ENCODE peak calls at places on chromosome 2, in ten cellular contexts. X, Y, P, W, B, H, L, G, K and Z are unnamed samples.

GRCh38 chr2:22970991-22971390 is 414.0 kb upstream of the KLHL29 start:
- DNase-seq in B (no peak), X (no peak), H (no peak), W (no peak), K (no peak), G (no peak), Y (no peak), L (no peak), P (no peak), Z (no peak)

GRCh38 chr2:38218583-38218982 is 142.6 kb upstream of the CYP1B1 start:
- DNase-seq in G (no peak), L (peak), X (no peak), H (peak), B (no peak), Y (no peak), W (no peak), P (no peak), K (no peak), Z (no peak)

GRCh38 chr2:231000211-231000904 is 4.4 kb downstream of the SPATA3 start:
- DNase-seq in X (no peak), Y (no peak), P (no peak), W (no peak), B (no peak), H (no peak), G (peak), L (no peak), K (no peak), Z (no peak)

GRCh38 chr2:241636182-241636982 is 576 bp downstream of the THAP4 start:
- DNase-seq in B (peak), X (no peak), W (peak), Y (no peak), H (peak), G (peak), K (peak), P (no peak), L (peak), Z (no peak)

GRCh38 chr2:64277101-64277849 is 133.1 kb upstream of the PELI1 start:
- DNase-seq in P (no peak), W (peak), Y (no peak), X (no peak), B (no peak), H (no peak), G (no peak), K (peak), L (no peak), Z (no peak)

GRCh38 chr2:231181848-231182247 is 16.6 kb upstream of the ARMC9 start:
- DNase-seq in Y (no peak), X (no peak), W (peak), P (no peak), L (peak), K (peak), G (peak), H (peak), B (peak), Z (no peak)

GRCh38 chr2:26764078-26764887 is at the start of gene SLC35F6:
- DNase-seq in Y (peak), G (peak), X (no peak), K (peak), W (peak), H (peak), L (peak), B (peak), P (peak), Z (no peak)

GRCh38 chr2:37188570-37188969 is at the start of gene SULT6B1:
- DNase-seq in L (no peak), G (no peak), Y (no peak), K (no peak), W (no peak), B (no peak), H (no peak), X (no peak), P (no peak), Z (no peak)

GRCh38 chr2:146131785-146132184 is 1611.9 kb upstream of the ZEB2 start:
- DNase-seq in X (no peak), Y (no peak), K (peak), G (no peak), H (no peak), L (no peak), B (no peak), W (no peak), P (no peak), Z (no peak)

GRCh38 chr2:17620280-17620679 is 79.8 kb downstream of the VSNL1 start:
- DNase-seq in H (no peak), P (peak), K (peak), Y (no peak), W (peak), G (no peak), L (no peak), B (no peak), X (no peak), Z (no peak)

GRCh38 chr2:202299712-202300111 is 34.1 kb downstream of the NOP58 start:
- DNase-seq in Y (no peak), G (no peak), H (no peak), K (no peak), X (no peak), P (no peak), L (no peak), W (no peak), B (no peak), Z (no peak)

GRCh38 chr2:43331428-43331827 is 105.0 kb upstream of the ZFP36L2 start:
- DNase-seq in G (no peak), H (peak), X (no peak), W (no peak), L (peak), B (no peak), P (no peak), K (peak), Y (no peak), Z (no peak)

GRCh38 chr2:43605079-43605655 is 9.3 kb upstream of the THADA start:
- DNase-seq in W (peak), P (peak), K (peak), B (no peak), X (peak), L (peak), G (no peak), H (peak), Y (no peak), Z (no peak)

GRCh38 chr2:84646514-84646913 is 130.2 kb downstream of the DNAH6 start:
- DNase-seq in L (no peak), H (no peak), G (no peak), P (no peak), W (no peak), Y (no peak), B (no peak), K (peak), X (no peak), Z (no peak)

GRCh38 chr2:105634198-105634597 is 110.5 kb upstream of the NCK2 start:
- DNase-seq in X (no peak), K (peak), L (no peak), Y (no peak), P (no peak), W (no peak), G (no peak), H (no peak), B (no peak), Z (no peak)

GRCh38 chr2:178237488-178238143 is 43.3 kb downstream of the OSBPL6 start:
- DNase-seq in L (no peak), X (no peak), W (peak), K (no peak), G (no peak), B (no peak), P (no peak), Y (no peak), H (no peak), Z (no peak)

GRCh38 chr2:34110392-34110791 is 511.3 kb upstream of the FAM98A start:
- DNase-seq in G (no peak), K (no peak), L (no peak), P (no peak), Y (no peak), H (no peak), X (no peak), B (no peak), W (no peak), Z (no peak)

GRCh38 chr2:164620873-164621760 is at the start of gene GRB14:
- DNase-seq in L (no peak), P (no peak), K (peak), Y (no peak), W (peak), X (peak), B (peak), H (peak), G (peak), Z (peak)

GRCh38 chr2:101736233-101736632 is 38.7 kb downstream of the MAP4K4 start:
- DNase-seq in W (no peak), K (no peak), B (no peak), L (no peak), P (no peak), G (no peak), Y (no peak), X (no peak), H (no peak), Z (no peak)

DNA sequence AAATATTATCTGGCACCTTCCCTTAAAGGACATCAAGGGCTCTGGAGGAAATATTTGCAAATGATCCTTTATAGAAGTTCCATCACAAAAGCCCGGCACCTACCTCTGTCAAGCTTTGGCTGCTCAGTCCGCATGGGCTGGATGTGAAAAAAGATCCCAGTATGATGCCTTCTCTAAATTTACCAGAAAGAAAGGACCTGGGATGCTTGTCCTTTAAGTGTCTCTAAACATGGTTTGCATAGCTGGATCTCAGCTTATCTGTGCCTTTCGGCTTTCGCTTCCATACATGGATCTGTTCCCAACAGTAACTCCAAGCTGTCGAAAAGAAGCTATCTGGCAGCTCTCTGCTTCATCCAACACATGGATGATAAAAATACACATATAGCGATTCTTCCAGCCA is 60.4 kb upstream of the SLC8A1 start:
- DNase-seq in W (no peak), B (peak), Y (no peak), K (peak), P (no peak), H (no peak), X (no peak), G (no peak), L (peak), Z (no peak)
- H3K4me3 ChIP-seq in W (no peak), B (peak), Y (no peak), K (peak), P (no peak), H (no peak), X (no peak), G (peak), L (peak), Z (no peak)

DNA sequence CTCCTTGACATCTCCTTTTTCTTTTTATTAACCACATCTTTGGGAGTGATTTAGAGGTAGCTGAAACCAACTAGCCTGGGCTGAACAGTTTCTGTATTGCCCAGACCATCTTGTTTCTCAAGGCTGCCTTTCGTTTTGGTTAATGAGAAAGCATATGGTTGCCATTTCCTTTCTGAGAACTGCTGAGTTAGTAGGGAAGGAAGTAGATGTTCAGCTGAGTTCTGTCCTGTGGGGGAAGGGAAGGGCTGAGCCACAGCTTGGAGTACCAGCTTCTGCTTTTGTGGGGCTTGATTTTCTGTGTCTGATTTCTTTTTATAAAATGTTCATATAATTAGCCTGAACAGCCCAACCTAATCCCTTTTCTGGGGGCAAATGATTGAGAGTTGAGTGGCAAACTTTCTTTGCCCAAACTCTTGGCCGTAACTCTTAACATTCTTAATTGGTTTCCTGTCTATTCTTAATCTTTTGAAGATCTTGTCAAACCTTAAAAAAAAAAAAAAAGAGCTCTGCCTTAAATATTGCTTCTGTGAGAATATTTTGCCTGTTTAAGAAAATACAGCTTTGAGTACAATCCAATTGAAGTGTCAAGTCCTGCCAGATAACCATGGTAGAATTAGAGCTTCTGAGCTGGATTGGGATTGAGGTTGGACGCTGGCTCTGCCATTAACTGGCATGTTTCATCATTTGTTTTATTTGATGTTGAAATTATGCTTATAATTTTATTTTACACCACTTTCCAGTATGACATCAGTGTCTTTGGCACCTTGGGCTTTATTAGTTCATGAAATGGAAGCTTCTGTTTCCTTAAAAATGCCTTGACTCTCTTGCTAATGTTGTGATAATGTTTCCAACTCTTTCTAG is 1.9 kb upstream of the NABP1 start:
- DNase-seq in L (no peak), K (peak), X (no peak), B (peak), Y (peak), W (no peak), P (no peak), G (peak), H (no peak), Z (no peak)
- H3K4me3 ChIP-seq in L (no peak), K (no peak), X (no peak), B (no peak), Y (peak), W (no peak), P (no peak), G (no peak), H (no peak), Z (no peak)

GRCh38 chr2:68390600-68390999 is 25.5 kb downstream of the PLEK start:
- DNase-seq in H (no peak), L (no peak), X (no peak), Y (no peak), P (no peak), B (no peak), K (no peak), W (no peak), G (no peak), Z (no peak)

GRCh38 chr2:68391869-68392268 is 26.8 kb downstream of the PLEK start:
- DNase-seq in K (no peak), G (no peak), W (no peak), P (no peak), L (no peak), Y (no peak), B (no peak), X (no peak), H (peak), Z (no peak)

GRCh38 chr2:68388772-68389171 is 23.7 kb downstream of the PLEK start:
- DNase-seq in Y (no peak), G (no peak), B (no peak), X (no peak), H (no peak), P (no peak), W (peak), K (no peak), L (no peak), Z (no peak)

GRCh38 chr2:68391099-68391498 is 26.0 kb downstream of the PLEK start:
- DNase-seq in K (no peak), X (no peak), W (peak), G (no peak), H (no peak), P (no peak), L (no peak), Y (no peak), B (no peak), Z (no peak)

GRCh38 chr2:68390114-68390513 is 25.0 kb downstream of the PLEK start:
- DNase-seq in L (no peak), G (no peak), H (no peak), K (no peak), W (no peak), X (no peak), B (no peak), P (no peak), Y (no peak), Z (no peak)
- H3K4me3 ChIP-seq in L (no peak), G (no peak), H (no peak), K (no peak), W (no peak), X (no peak), B (no peak), P (no peak), Y (no peak), Z (no peak)

DNA sequence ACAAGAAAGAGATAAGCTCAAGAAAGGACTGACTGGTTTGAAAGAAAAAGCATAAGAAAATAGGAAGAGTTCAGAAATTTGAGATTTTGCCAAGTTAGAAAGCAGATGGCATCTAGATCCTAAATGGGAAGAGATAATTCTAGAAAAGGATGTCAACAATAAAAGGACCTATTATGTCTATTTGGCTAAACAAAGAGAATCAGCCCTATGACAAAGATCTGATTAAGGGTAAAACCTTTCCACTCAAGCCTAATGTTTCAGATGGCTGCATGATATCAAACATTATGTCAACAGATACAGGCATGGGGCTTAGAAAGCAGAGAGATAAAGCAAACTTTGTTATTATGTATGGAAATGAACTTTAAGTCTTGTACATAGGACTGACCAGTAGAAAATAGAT is 465.0 kb upstream of the TRIB2 start:
- DNase-seq in G (no peak), B (no peak), K (no peak), L (no peak), X (no peak), Y (no peak), P (no peak), H (no peak), W (no peak), Z (no peak)
- H3K4me3 ChIP-seq in G (no peak), B (no peak), K (no peak), L (no peak), X (no peak), Y (no peak), P (no peak), H (no peak), W (no peak), Z (no peak)